ENCODE peak calls at places on chromosomes 4 and X, in five cellular contexts. M is CD8-positive, alpha-beta T cell; I is coronary artery; C is brain microvascular endothelial cell; Z is K562. D is an unnamed sample.

GRCh38 chr4:11014199-11014598 is 329.6 kb upstream of the CLNK start:
- DNase-seq in Z (no peak), M (no peak), I (no peak), C (no peak), D (no peak)

GRCh38 chr4:142703694-142704309 is 142.3 kb downstream of the INPP4B start:
- DNase-seq in C (no peak), M (no peak), Z (no peak), I (no peak), D (no peak)

GRCh38 chr4:153555730-153556440 is 89.7 kb downstream of the TMEM131L start:
- DNase-seq in M (no peak), C (peak), Z (no peak), I (peak), D (no peak)

GRCh38 chr4:153119626-153120025 is 84.6 kb upstream of the TRIM2 start:
- DNase-seq in I (no peak), C (no peak), M (no peak), Z (no peak), D (no peak)

GRCh38 chrX:130264573-130264972 is 4.1 kb downstream of the ZNF280C start:
- DNase-seq in I (no peak), M (no peak), Z (no peak), C (no peak), D (no peak)

GRCh38 chrX:151505796-151506195 is 57.7 kb upstream of the PASD1 start:
- DNase-seq in M (no peak), I (no peak), C (no peak), Z (peak), D (peak)

GRCh38 chr4:157983300-157983699 is 189.5 kb downstream of the GASK1B start:
- DNase-seq in C (no peak), Z (no peak), I (no peak), M (no peak), D (no peak)

GRCh38 chr4:125433453-125433852 is 118.7 kb downstream of the FAT4 start:
- DNase-seq in C (peak), Z (no peak), I (no peak), M (no peak), D (no peak)

GRCh38 chr4:136864580-136865185 is 667.6 kb downstream of the PCDH18 start:
- DNase-seq in I (no peak), C (peak), M (no peak), Z (peak), D (peak)

GRCh38 chr4:86326399-86326798 is 33.5 kb downstream of the MAPK10 start:
- DNase-seq in C (no peak), Z (no peak), I (no peak), M (no peak), D (no peak)

GRCh38 chrX:47936224-47936939 is 67.4 kb downstream of the ZNF182 start:
- DNase-seq in I (no peak), C (no peak), Z (peak), M (no peak), D (no peak)

GRCh38 chrX:22135171-22135711 is 103.1 kb downstream of the PHEX start:
- DNase-seq in I (no peak), M (no peak), Z (no peak), C (peak), D (peak)

GRCh38 chr4:12421364-12421763 is 992.7 kb upstream of the HS3ST1 start:
- DNase-seq in C (no peak), M (no peak), Z (no peak), I (no peak), D (no peak)

GRCh38 chr4:13430834-13431568 is 53.1 kb downstream of the RAB28 start:
- DNase-seq in Z (no peak), I (no peak), M (no peak), C (no peak), D (no peak)

GRCh38 chr4:186297013-186297645 is 31.1 kb downstream of the F11 start:
- DNase-seq in I (no peak), Z (peak), M (no peak), C (peak), D (peak)

GRCh38 chrX:150856785-150857184 is 41.7 kb downstream of the CD99L2 start:
- DNase-seq in I (no peak), C (no peak), M (no peak), Z (no peak), D (no peak)

GRCh38 chr4:158870282-158871049 is 101.6 kb downstream of the FNIP2 start:
- DNase-seq in Z (no peak), M (no peak), C (no peak), I (no peak), D (no peak)

GRCh38 chr4:184461711-184462110 is 12.6 kb downstream of the IRF2 start:
- DNase-seq in I (no peak), C (no peak), Z (no peak), M (no peak), D (no peak)

GRCh38 chr4:189988892-189989431 is 38.1 kb downstream of the FRG2 start:
- DNase-seq in C (no peak), M (no peak), Z (no peak), I (no peak), D (no peak)

GRCh38 chr4:131091896-131092295 is 1995.9 kb downstream of the C4orf33 start:
- DNase-seq in C (no peak), Z (no peak), M (no peak), I (no peak), D (peak)

GRCh38 chr4:146179784-146180405 is 4.4 kb downstream of the LSM6 start:
- DNase-seq in I (no peak), M (no peak), Z (no peak), C (no peak), D (no peak)

GRCh38 chr4:161827013-161827412 is 336.8 kb downstream of the FSTL5 start:
- DNase-seq in Z (no peak), M (no peak), C (no peak), I (no peak), D (no peak)

GRCh38 chrX:75156537-75156945 is 458 bp upstream of the ABCB7 start:
- DNase-seq in C (peak), M (no peak), Z (peak), I (no peak), D (no peak)

GRCh38 chrX:74346124-74346523 is 42.1 kb downstream of the ZCCHC13 start:
- DNase-seq in I (no peak), C (no peak), M (no peak), Z (no peak), D (no peak)

GRCh38 chrX:112714357-112714918 is 34.7 kb upstream of the LHFPL1 start:
- DNase-seq in Z (no peak), I (no peak), C (no peak), M (no peak), D (no peak)

GRCh38 chr4:3411676-3412075 is 30.1 kb upstream of the HGFAC start:
- DNase-seq in C (no peak), M (no peak), I (no peak), Z (no peak), D (no peak)

GRCh38 chrX:97401154-97401553 is 517.4 kb downstream of the RPA4 start:
- DNase-seq in M (no peak), I (no peak), Z (no peak), C (no peak), D (no peak)

GRCh38 chrX:99857455-99857854 is 552.6 kb downstream of the PCDH19 start:
- DNase-seq in C (no peak), M (no peak), I (no peak), Z (no peak), D (no peak)
- TF ChIP-seq CTCF in C (no peak), M (no peak), I (no peak), Z (no peak), D (no peak)

DNA sequence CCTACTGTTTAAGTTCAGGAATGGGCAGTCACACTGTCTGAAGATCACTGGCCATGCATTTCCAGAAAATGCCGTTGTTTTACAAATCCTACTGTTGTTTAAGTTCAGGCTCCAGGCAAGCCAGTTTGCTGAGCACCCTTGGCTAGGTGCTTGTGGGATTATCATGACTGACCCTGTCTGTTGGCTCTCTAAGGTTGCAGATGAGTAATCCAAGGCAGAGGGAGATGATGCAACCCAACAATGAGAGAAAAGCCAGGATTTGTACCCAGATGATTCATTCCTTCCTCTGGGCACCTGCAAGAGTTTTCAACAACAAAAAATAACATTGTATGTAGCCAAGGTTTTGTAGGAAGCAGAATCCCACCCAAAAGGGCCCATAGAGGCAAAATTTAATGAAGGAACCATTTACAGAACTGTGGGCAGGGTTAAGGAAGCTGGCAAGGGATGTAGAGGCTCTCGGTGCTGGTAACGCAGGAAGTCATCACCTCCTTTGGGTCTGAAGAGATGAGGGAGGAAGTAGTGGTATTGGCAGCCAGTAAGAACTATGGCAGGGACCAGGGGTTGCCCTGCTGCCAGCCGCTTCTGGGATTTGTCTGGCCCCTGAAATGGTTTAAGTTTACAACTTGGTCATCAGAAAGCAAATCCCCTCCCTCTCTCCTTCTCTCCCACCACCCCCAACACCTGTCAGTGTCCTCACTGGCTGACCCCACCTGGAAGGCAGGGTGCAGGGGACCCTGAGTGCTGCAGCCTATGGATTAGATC is 54.8 kb downstream of the MSX1 start:
- DNase-seq in Z (no peak), I (no peak), C (peak), M (no peak), D (peak)
- H3K27ac ChIP-seq in Z (no peak), I (peak), C (no peak), M (no peak), D (no peak)

GRCh38 chr4:1344696-1345095 is 2.3 kb upstream of the UVSSA start:
- DNase-seq in M (no peak), C (no peak), Z (no peak), I (no peak), D (no peak)

GRCh38 chr4:1346781-1347409 is at the start of gene UVSSA:
- DNase-seq in M (peak), Z (peak), I (peak), C (peak), D (peak)

GRCh38 chr4:1348014-1348513 is 1.1 kb downstream of the UVSSA start:
- DNase-seq in M (no peak), C (no peak), Z (peak), I (no peak), D (no peak)

GRCh38 chr4:1347410-1347864 is 429 bp downstream of the UVSSA start:
- DNase-seq in Z (no peak), I (peak), C (peak), M (no peak), D (peak)

GRCh38 chr4:1345905-1346780 is 865 bp upstream of the UVSSA start:
- DNase-seq in I (peak), Z (peak), M (peak), C (peak), D (peak)
- TF ChIP-seq CTCF in I (no peak), Z (peak), M (peak), C (no peak), D (peak)

DNA sequence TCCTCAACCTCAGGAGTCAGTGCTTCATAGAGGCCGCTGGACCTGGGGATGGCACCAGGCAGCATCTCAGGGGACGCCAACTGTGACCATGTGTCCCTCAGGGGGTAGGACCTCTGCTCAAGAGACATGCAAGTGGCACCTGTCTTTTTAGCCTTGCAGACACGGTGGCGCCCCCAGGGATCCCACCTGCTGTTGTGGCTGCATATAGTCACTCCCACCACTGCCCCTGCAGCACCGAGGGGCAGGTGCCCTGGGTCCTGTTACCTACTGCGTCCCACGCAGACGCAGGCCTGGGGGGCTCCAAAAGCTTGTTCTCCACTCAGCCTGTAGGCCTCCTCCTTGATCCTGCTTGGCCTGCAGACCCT is 2.5 kb downstream of the MYL5 start:
- DNase-seq in C (no peak), Z (no peak), M (no peak), I (no peak), D (no peak)
- H3K27ac ChIP-seq in C (no peak), Z (no peak), M (no peak), I (no peak), D (peak)

GRCh38 chrX:120308959-120309872 is 2.0 kb downstream of the TMEM255A start:
- DNase-seq in I (no peak), M (peak), C (peak), Z (no peak), D (peak)

GRCh38 chrX:120310861-120311631 is at the start of gene TMEM255A:
- DNase-seq in I (no peak), Z (no peak), M (no peak), C (no peak), D (no peak)

GRCh38 chrX:120309873-120310730 is 1.2 kb downstream of the TMEM255A start:
- DNase-seq in C (no peak), M (no peak), Z (no peak), I (no peak), D (peak)

GRCh38 chrX:120306640-120307039 is 4.6 kb downstream of the TMEM255A start:
- DNase-seq in C (no peak), Z (no peak), M (no peak), I (no peak), D (no peak)

GRCh38 chrX:120308558-120308957 is 2.7 kb downstream of the TMEM255A start:
- DNase-seq in Z (no peak), C (no peak), M (no peak), I (no peak), D (no peak)
- TF ChIP-seq CTCF in Z (no peak), C (peak), M (no peak), I (no peak), D (no peak)

GRCh38 chr4:57085278-57085677 is 24.9 kb downstream of the IGFBP7 start:
- DNase-seq in I (no peak), Z (no peak), C (no peak), M (no peak), D (no peak)
- H3K27ac ChIP-seq in I (no peak), Z (no peak), C (peak), M (no peak), D (no peak)

DNA sequence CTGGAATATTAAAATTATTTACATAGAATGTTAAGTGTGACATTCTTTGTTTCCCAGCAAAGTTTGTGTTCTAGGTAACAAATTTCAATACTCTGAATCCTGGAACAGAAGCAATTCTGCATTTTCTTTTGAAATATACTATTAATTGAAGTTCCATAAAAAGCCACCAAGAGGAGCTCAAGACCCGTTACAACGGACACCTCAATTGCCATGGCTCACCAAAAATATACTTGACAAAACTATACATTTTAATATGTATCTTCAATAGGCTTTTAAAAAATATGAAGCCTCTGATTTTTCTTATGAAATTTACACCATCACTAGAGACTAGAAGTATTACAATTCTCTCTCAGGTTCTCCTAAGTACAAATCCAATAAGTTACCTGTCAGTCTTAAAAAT is 111.4 kb downstream of the NYX start:
- DNase-seq in C (no peak), I (no peak), Z (peak), M (no peak), D (peak)
- TF ChIP-seq CTCF in C (peak), I (peak), Z (peak), M (no peak), D (no peak)

GRCh38 chr4:6851431-6851830 is 58.2 kb upstream of the TBC1D14 start:
- DNase-seq in I (no peak), M (no peak), Z (no peak), C (no peak), D (no peak)
- H3K27ac ChIP-seq in I (no peak), M (no peak), Z (no peak), C (no peak), D (no peak)

GRCh38 chr4:113684534-113685091 is 76.9 kb downstream of the CAMK2D start:
- DNase-seq in M (no peak), Z (no peak), C (peak), I (peak), D (no peak)
- TF ChIP-seq CTCF in M (no peak), Z (no peak), C (peak), I (no peak), D (no peak)